ENCODE peak calls at places on chromosomes 13 and 19, in five cellular contexts. H, C, P, I and X are unnamed samples.

GRCh38 chr13:28337196-28338045 is 157.5 kb downstream of the FLT1 start:
- ATAC-seq in I (no peak), P (peak; percentile 21), H (no peak), C (peak; percentile 35), X (peak; percentile 48)

GRCh38 chr13:23637813-23638212 is 67.6 kb downstream of the TNFRSF19 start:
- ATAC-seq in C (no peak), I (no peak), H (no peak), P (no peak), X (no peak)

GRCh38 chr19:50383307-50383851 is 768 bp upstream of the POLD1 start:
- ATAC-seq in C (no peak), P (peak; percentile 0), H (no peak), I (no peak), X (no peak)

GRCh38 chr19:27746691-27747380 is 1466.1 kb downstream of the UQCRFS1 start:
- ATAC-seq in H (no peak), P (peak; percentile 58), I (no peak), C (peak; percentile 74), X (peak; percentile 36)

GRCh38 chr19:47542030-47542475 is 27.2 kb upstream of the NAPA start:
- ATAC-seq in C (peak; percentile 63), I (no peak), H (no peak), P (peak; percentile 91), X (peak; percentile 45)

GRCh38 chr13:40271511-40271910 is 394.9 kb downstream of the FOXO1 start:
- ATAC-seq in H (no peak), P (peak; percentile 48), I (peak; percentile 24), C (no peak), X (peak; percentile 8)

GRCh38 chr13:38950987-38951386 is 39.6 kb downstream of the STOML3 start:
- ATAC-seq in P (no peak), I (no peak), C (no peak), H (no peak), X (no peak)

GRCh38 chr13:98565726-98566577 is 11.0 kb downstream of the STK24 start:
- ATAC-seq in I (peak; percentile 67), C (peak; percentile 25), H (peak; percentile 13), P (peak; percentile 77), X (peak; percentile 64)

GRCh38 chr13:51425410-51426042 is 27.3 kb downstream of the INTS6 start:
- ATAC-seq in P (no peak), C (peak; percentile 72), I (no peak), H (no peak), X (peak; percentile 76)

GRCh38 chr19:15260939-15261338 is 28.7 kb upstream of the EPHX3 start:
- ATAC-seq in I (no peak), C (no peak), H (no peak), P (no peak), X (no peak)

GRCh38 chr19:10518444-10519361 is 1.5 kb upstream of the S1PR5 start:
- ATAC-seq in H (no peak), P (no peak), C (no peak), I (no peak), X (no peak)

GRCh38 chr13:97140611-97141010 is 81.5 kb upstream of the MBNL2 start:
- ATAC-seq in P (no peak), C (peak; percentile 31), I (no peak), H (no peak), X (no peak)

GRCh38 chr19:33388817-33389573 is 15.5 kb downstream of the CEBPG start:
- ATAC-seq in C (no peak), I (no peak), P (peak; percentile 15), H (no peak), X (no peak)

GRCh38 chr19:45616709-45617027 is 14.7 kb upstream of the GPR4 start:
- ATAC-seq in P (no peak), I (no peak), C (no peak), H (no peak), X (no peak)

GRCh38 chr19:19103167-19103566 is 35.1 kb downstream of the TMEM161A start:
- ATAC-seq in C (no peak), I (no peak), H (no peak), P (no peak), X (no peak)

GRCh38 chr13:27796544-27797227 is 4.4 kb downstream of the GSX1 start:
- ATAC-seq in I (no peak), H (no peak), P (no peak), C (no peak), X (no peak)

GRCh38 chr13:24505256-24505655 is 7.3 kb downstream of the PARP4 start:
- ATAC-seq in I (no peak), C (no peak), P (no peak), H (no peak), X (no peak)

GRCh38 chr13:22454586-22454985 is 726.2 kb upstream of the SGCG start:
- ATAC-seq in C (no peak), P (no peak), I (no peak), H (no peak), X (no peak)

GRCh38 chr13:28778308-28779215 is 41.6 kb upstream of the MTUS2 start:
- ATAC-seq in P (no peak), H (no peak), I (peak; percentile 40), C (no peak), X (no peak)

GRCh38 chr13:99136427-99136954 is 64.2 kb upstream of the UBAC2 start:
- ATAC-seq in C (no peak), H (peak; percentile 46), I (peak; percentile 56), P (no peak), X (no peak)

GRCh38 chr13:19681517-19681916 is 48.1 kb downstream of the MPHOSPH8 start:
- ATAC-seq in I (no peak), H (no peak), P (no peak), C (no peak), X (no peak)

GRCh38 chr19:11190501-11190900 is 6.8 kb downstream of the KANK2 start:
- ATAC-seq in H (no peak), P (no peak), I (no peak), C (no peak), X (no peak)

GRCh38 chr13:42997381-42997780 is 5.3 kb upstream of the EPSTI1 start:
- ATAC-seq in H (no peak), P (no peak), C (peak; percentile 60), I (no peak), X (no peak)

GRCh38 chr13:109148243-109148642 is 518.8 kb downstream of the MYO16 start:
- ATAC-seq in C (peak; percentile 67), I (no peak), H (no peak), P (no peak), X (no peak)

GRCh38 chr19:4650159-4650558 is 10.8 kb downstream of the TNFAIP8L1 start:
- ATAC-seq in H (no peak), I (no peak), C (no peak), P (no peak), X (no peak)

GRCh38 chr19:35352177-35352447 is 4.4 kb downstream of the FFAR1 start:
- ATAC-seq in H (no peak), P (no peak), I (no peak), C (no peak), X (no peak)

GRCh38 chr19:35351441-35352176 is 3.9 kb downstream of the FFAR1 start:
- ATAC-seq in C (no peak), H (no peak), P (no peak), I (no peak), X (no peak)

GRCh38 chr19:35353635-35354034 is 4.6 kb upstream of the FFAR3 start:
- ATAC-seq in P (no peak), H (no peak), I (no peak), C (no peak), X (no peak)

GRCh38 chr19:35350591-35350990 is 2.9 kb downstream of the FFAR1 start:
- ATAC-seq in P (no peak), I (peak; percentile 28), C (no peak), H (no peak), X (no peak)

GRCh38 chr19:35352448-35353304 is 5.0 kb downstream of the FFAR1 start:
- ATAC-seq in C (peak; percentile 98), P (peak; percentile 67), H (peak; percentile 73), I (peak; percentile 69), X (peak; percentile 51)
- TF ChIP-seq POLR2A in C (no peak), P (no peak), H (no peak), I (no peak), X (no peak)

GRCh38 chr19:55088021-55088451 is 12.4 kb downstream of the EPS8L1 start:
- ATAC-seq in P (no peak), I (no peak), H (no peak), C (no peak), X (no peak)

GRCh38 chr19:55085923-55086715 is 10.4 kb downstream of the EPS8L1 start:
- ATAC-seq in I (no peak), H (no peak), C (no peak), P (no peak), X (no peak)

GRCh38 chr19:55087542-55087935 is 11.9 kb downstream of the EPS8L1 start:
- ATAC-seq in C (peak; percentile 3), P (no peak), I (no peak), H (no peak), X (peak; percentile 5)

GRCh38 chr19:55088543-55089265 is 13.0 kb downstream of the EPS8L1 start:
- ATAC-seq in C (peak; percentile 38), I (no peak), H (peak; percentile 63), P (peak; percentile 27), X (no peak)

GRCh38 chr19:55086730-55087541 is 11.3 kb downstream of the EPS8L1 start:
- ATAC-seq in C (peak; percentile 93), I (peak; percentile 82), H (no peak), P (peak; percentile 86), X (peak; percentile 93)
- H3K4me3 ChIP-seq in C (peak overlapping the region; percentile 49), I (peak overlapping the region; percentile 50), H (no peak overlapping the region), P (peak overlapping the region; percentile 58), X (peak overlapping the region; percentile 16)

GRCh38 chr13:52646967-52647366 is 4.7 kb downstream of the HNRNPA1L2 start:
- ATAC-seq in H (no peak), C (no peak), I (no peak), P (no peak), X (no peak)

GRCh38 chr13:52651880-52652169 is 811 bp upstream of the SUGT1 start:
- ATAC-seq in I (peak; percentile 56), H (peak; percentile 35), P (peak; percentile 2), C (peak; percentile 30), X (peak; percentile 34)

GRCh38 chr13:52652980-52653303 is 306 bp downstream of the SUGT1 start:
- ATAC-seq in P (peak; percentile 1), I (peak; percentile 41), C (peak; percentile 10), H (peak; percentile 51), X (peak; percentile 2)

GRCh38 chr13:52650731-52651130 is 1.9 kb upstream of the SUGT1 start:
- ATAC-seq in H (no peak), C (no peak), I (no peak), P (no peak), X (no peak)

DNA sequence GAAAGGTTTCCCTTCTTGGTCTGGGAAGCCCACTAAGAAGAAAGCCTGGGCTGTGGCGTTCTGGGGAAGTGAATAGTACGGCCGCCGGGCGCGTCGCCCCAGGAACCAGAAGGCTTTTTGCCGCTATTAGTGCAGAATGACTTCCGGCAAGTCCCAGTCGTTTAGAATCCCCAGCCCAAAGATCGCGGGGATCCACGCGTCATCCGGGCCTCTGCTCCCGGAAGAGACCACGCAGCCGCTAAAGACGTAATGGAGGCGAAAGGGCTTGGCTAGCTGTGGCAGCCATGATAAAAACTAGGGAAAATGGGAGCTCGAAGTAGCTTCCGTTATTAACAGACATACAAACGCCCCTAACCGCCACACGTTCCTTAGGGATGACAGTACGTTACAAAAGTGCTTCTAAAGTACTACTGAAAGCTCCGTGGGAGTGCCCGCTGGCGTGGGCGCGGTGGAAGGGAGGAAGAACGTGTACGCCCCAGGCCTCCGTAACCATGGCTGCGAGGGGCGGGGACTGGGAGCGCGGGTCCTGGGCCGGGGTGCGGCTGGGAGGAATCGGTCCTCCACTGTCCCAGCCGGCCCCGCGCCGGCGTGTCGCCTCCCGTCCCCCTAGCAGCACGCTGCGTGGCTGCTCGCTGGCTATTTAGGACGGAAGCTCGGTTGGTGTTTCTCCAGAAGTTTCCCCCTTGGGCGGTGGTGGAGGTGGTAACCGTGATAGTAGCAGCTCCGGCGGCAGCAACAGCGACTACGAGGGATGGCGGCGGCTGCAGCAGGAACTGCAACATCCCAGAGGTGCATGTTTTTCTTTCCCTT is at the start of gene SUGT1:
- ATAC-seq in C (peak; percentile 97), P (peak; percentile 100), H (peak; percentile 98), I (peak; percentile 100), X (peak; percentile 99)
- TF ChIP-seq POLR2A in C (peak; percentile 91), P (no peak), H (peak; percentile 91), I (peak; percentile 80), X (peak; percentile 62)

GRCh38 chr19:2852598-2852997 is 11.3 kb downstream of the ZNF555 start:
- ATAC-seq in H (no peak), C (no peak), I (no peak), P (no peak), X (no peak)
- H3K4me3 ChIP-seq in H (no peak overlapping the region), C (no peak overlapping the region), I (no peak overlapping the region), P (no peak overlapping the region), X (no peak overlapping the region)